ENCODE peak calls at places on chromosome 16, in four cellular contexts. One of them, this sample, is unnamed.

GRCh38 chr16:28062261-28063046 is 1.1 kb downstream of the GSG1L start:
- DNase-seq in cardiac fibroblast: no peak
- DNase-seq in heart right ventricle: no peak
- DNase-seq in cardiac muscle cell: no peak
- DNase-seq in this sample: no peak

GRCh38 chr16:27264151-27264550 is 4.4 kb downstream of the NSMCE1 start:
- DNase-seq in cardiac fibroblast: peak
- DNase-seq in heart right ventricle: no peak
- DNase-seq in cardiac muscle cell: no peak
- DNase-seq in this sample: no peak

GRCh38 chr16:84005391-84005790 is 37.2 kb downstream of the SLC38A8 start:
- DNase-seq in cardiac fibroblast: no peak
- DNase-seq in cardiac muscle cell: no peak
- DNase-seq in heart right ventricle: no peak
- DNase-seq in this sample: no peak

GRCh38 chr16:78216166-78216745 is 116.8 kb downstream of the WWOX start:
- DNase-seq in cardiac muscle cell: no peak
- DNase-seq in cardiac fibroblast: no peak
- DNase-seq in heart right ventricle: no peak
- DNase-seq in this sample: no peak

GRCh38 chr16:31168848-31169247 is 11.1 kb upstream of the FUS start:
- DNase-seq in cardiac muscle cell: no peak
- DNase-seq in cardiac fibroblast: no peak
- DNase-seq in heart right ventricle: no peak
- DNase-seq in this sample: no peak

GRCh38 chr16:67658849-67659674 is 998 bp downstream of the ACD start:
- DNase-seq in cardiac muscle cell: no peak
- DNase-seq in cardiac fibroblast: no peak
- DNase-seq in heart right ventricle: no peak
- DNase-seq in this sample: no peak

GRCh38 chr16:16041196-16041892 is 91.9 kb downstream of the ABCC1 start:
- DNase-seq in heart right ventricle: no peak
- DNase-seq in cardiac muscle cell: no peak
- DNase-seq in cardiac fibroblast: no peak
- DNase-seq in this sample: no peak

GRCh38 chr16:8370374-8371015 is 219.8 kb downstream of the TMEM114 start:
- DNase-seq in cardiac muscle cell: no peak
- DNase-seq in heart right ventricle: no peak
- DNase-seq in cardiac fibroblast: no peak
- DNase-seq in this sample: no peak

GRCh38 chr16:15523092-15523541 is 88.7 kb downstream of the BMERB1 start:
- DNase-seq in heart right ventricle: peak
- DNase-seq in cardiac fibroblast: no peak
- DNase-seq in cardiac muscle cell: no peak
- DNase-seq in this sample: no peak

GRCh38 chr16:69408451-69408850 is 16.0 kb upstream of the CYB5B start:
- DNase-seq in cardiac muscle cell: no peak
- DNase-seq in heart right ventricle: no peak
- DNase-seq in cardiac fibroblast: no peak
- DNase-seq in this sample: no peak

GRCh38 chr16:75433732-75434413 is 570 bp upstream of the CFDP1 start:
- DNase-seq in cardiac muscle cell: peak
- DNase-seq in heart right ventricle: no peak
- DNase-seq in cardiac fibroblast: peak
- DNase-seq in this sample: no peak

GRCh38 chr16:85690469-85691064 is 1.8 kb upstream of the GINS2 start:
- DNase-seq in heart right ventricle: no peak
- DNase-seq in cardiac muscle cell: no peak
- DNase-seq in cardiac fibroblast: peak
- DNase-seq in this sample: no peak

GRCh38 chr16:27455700-27456099 is 53.7 kb downstream of the IL21R start:
- DNase-seq in cardiac fibroblast: peak
- DNase-seq in cardiac muscle cell: no peak
- DNase-seq in heart right ventricle: no peak
- DNase-seq in this sample: no peak

GRCh38 chr16:10981697-10982216 is 37.4 kb downstream of the CLEC16A start:
- DNase-seq in cardiac muscle cell: no peak
- DNase-seq in heart right ventricle: no peak
- DNase-seq in cardiac fibroblast: no peak
- DNase-seq in this sample: no peak

DNA sequence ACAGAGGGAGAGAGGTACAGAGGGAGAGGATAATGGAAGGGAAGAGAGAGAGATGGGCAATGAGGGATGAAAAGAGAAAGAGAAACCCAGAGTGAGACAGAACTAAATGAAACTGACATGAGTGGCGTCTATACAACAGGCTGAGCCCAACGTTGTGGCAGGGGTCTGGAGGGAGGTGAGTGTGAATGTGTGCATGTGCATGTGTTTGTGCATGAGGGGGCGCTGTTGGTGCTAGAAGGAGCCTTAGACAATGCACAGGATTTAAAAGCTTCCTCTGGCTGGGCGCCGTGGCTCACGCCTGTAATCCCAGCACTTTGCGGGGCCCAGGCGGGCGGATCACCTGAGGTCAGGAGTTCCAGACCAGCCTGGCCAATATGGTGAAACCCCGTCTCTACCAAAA is 454.8 kb upstream of the CDH11 start:
- DNase-seq in heart right ventricle: no peak
- DNase-seq in cardiac fibroblast: no peak
- DNase-seq in cardiac muscle cell: peak
- DNase-seq in this sample: no peak
- TF ChIP-seq CTCF in heart right ventricle: no peak
- TF ChIP-seq CTCF in cardiac fibroblast: no peak
- TF ChIP-seq CTCF in cardiac muscle cell: peak
- TF ChIP-seq CTCF in this sample: no peak

GRCh38 chr16:19011169-19011731 is 27.5 kb downstream of the TMC7 start:
- DNase-seq in cardiac muscle cell: no peak
- DNase-seq in heart right ventricle: no peak
- DNase-seq in cardiac fibroblast: no peak
- DNase-seq in this sample: no peak

GRCh38 chr16:19008770-19009169 is 25.0 kb downstream of the TMC7 start:
- DNase-seq in cardiac muscle cell: no peak
- DNase-seq in cardiac fibroblast: peak
- DNase-seq in heart right ventricle: no peak
- DNase-seq in this sample: no peak

GRCh38 chr16:19017179-19017578 is 33.4 kb downstream of the TMC7 start:
- DNase-seq in cardiac fibroblast: no peak
- DNase-seq in heart right ventricle: no peak
- DNase-seq in cardiac muscle cell: no peak
- DNase-seq in this sample: no peak

DNA sequence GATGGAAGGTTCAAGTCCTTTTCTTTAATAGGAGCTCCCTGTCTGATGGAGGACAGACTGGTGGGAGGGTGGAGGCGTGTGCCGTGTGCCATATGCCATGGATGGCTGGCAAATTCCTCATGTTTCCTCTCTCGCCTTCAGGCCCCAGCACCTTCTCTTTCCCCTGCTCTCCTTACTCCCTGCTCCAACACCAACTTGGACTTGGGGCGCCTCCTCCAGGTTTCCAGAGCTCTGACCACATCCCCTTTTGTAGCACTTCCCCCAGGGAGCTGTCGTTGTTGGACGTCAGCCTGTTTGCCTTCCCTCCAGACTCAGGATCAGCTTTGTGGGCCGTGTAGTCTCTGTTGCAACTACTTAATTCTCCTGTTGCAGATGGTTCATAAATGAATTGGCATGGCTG is 30.7 kb downstream of the TMC7 start:
- DNase-seq in cardiac fibroblast: peak
- DNase-seq in heart right ventricle: no peak
- DNase-seq in cardiac muscle cell: no peak
- DNase-seq in this sample: no peak
- TF ChIP-seq CTCF in cardiac fibroblast: no peak
- TF ChIP-seq CTCF in heart right ventricle: no peak
- TF ChIP-seq CTCF in cardiac muscle cell: no peak
- TF ChIP-seq CTCF in this sample: no peak

GRCh38 chr16:1727651-1728624 is 21.9 kb downstream of the MAPK8IP3 start:
- DNase-seq in heart right ventricle: no peak
- DNase-seq in cardiac muscle cell: no peak
- DNase-seq in cardiac fibroblast: no peak
- DNase-seq in this sample: no peak
- TF ChIP-seq CTCF in heart right ventricle: no peak
- TF ChIP-seq CTCF in cardiac muscle cell: no peak
- TF ChIP-seq CTCF in cardiac fibroblast: no peak
- TF ChIP-seq CTCF in this sample: no peak

GRCh38 chr16:4338712-4339299 is 12.3 kb downstream of the PAM16 start:
- DNase-seq in heart right ventricle: no peak
- DNase-seq in cardiac muscle cell: no peak
- DNase-seq in cardiac fibroblast: no peak
- DNase-seq in this sample: no peak

GRCh38 chr16:4341250-4341649 is 9.9 kb downstream of the PAM16 start:
- DNase-seq in cardiac fibroblast: no peak
- DNase-seq in heart right ventricle: no peak
- DNase-seq in cardiac muscle cell: no peak
- DNase-seq in this sample: no peak

GRCh38 chr16:4340443-4340842 is 10.7 kb downstream of the PAM16 start:
- DNase-seq in cardiac muscle cell: no peak
- DNase-seq in heart right ventricle: no peak
- DNase-seq in cardiac fibroblast: no peak
- DNase-seq in this sample: no peak

GRCh38 chr16:4339455-4339854 is 11.7 kb downstream of the PAM16 start:
- DNase-seq in heart right ventricle: no peak
- DNase-seq in cardiac muscle cell: no peak
- DNase-seq in cardiac fibroblast: no peak
- DNase-seq in this sample: no peak

GRCh38 chr16:4339909-4340308 is 11.2 kb downstream of the PAM16 start:
- DNase-seq in cardiac muscle cell: peak
- DNase-seq in heart right ventricle: peak
- DNase-seq in cardiac fibroblast: peak
- DNase-seq in this sample: no peak
- TF ChIP-seq CTCF in cardiac muscle cell: peak
- TF ChIP-seq CTCF in heart right ventricle: no peak
- TF ChIP-seq CTCF in cardiac fibroblast: peak
- TF ChIP-seq CTCF in this sample: no peak

GRCh38 chr16:48539485-48540221 is 70.3 kb downstream of the N4BP1 start:
- DNase-seq in cardiac muscle cell: no peak
- DNase-seq in heart right ventricle: no peak
- DNase-seq in cardiac fibroblast: no peak
- DNase-seq in this sample: no peak
- TF ChIP-seq CTCF in cardiac muscle cell: no peak
- TF ChIP-seq CTCF in heart right ventricle: no peak
- TF ChIP-seq CTCF in cardiac fibroblast: no peak
- TF ChIP-seq CTCF in this sample: no peak

DNA sequence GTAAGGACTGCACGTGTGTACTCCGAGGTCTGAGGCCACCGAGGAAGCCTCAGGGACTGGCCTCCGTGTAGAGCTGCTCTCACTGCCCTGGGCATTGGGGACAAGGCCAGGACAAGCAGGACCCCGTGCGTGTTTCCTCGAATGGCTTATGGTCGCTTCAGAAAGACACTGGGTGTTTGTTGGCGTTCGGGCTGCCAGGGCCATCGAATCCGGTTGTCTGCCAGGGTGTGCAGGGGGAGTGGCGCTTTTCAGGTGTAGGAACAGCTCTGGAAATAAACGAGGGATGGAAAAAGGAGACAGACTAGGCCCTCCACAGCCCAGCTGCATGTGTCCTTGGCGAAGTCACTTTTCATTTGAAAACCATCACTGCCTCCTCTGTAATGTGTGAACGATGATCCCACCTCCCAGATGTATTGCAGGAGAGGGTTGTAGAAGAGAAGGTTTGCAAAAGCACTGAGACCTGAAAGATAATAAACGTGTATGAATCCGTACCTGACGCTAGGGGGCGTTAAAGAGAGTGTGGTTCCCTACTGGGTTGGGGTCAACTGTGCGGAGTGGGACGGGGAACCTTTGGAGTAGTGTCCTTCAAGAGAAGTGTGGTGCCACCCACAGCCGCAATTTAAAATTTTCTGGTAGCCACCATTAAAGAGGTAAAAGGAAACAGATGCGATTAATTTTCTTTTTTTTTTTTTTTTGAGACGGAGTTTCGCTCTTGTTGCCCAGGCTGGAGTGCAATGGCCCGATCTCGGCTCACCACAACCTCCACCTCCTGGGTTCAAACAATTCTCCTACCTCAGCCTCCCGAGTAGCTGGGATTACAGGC is 2.1 kb upstream of the ZSCAN10 start:
- DNase-seq in heart right ventricle: no peak
- DNase-seq in cardiac fibroblast: peak
- DNase-seq in cardiac muscle cell: peak
- DNase-seq in this sample: no peak
- TF ChIP-seq CTCF in heart right ventricle: peak
- TF ChIP-seq CTCF in cardiac fibroblast: peak
- TF ChIP-seq CTCF in cardiac muscle cell: peak
- TF ChIP-seq CTCF in this sample: peak

GRCh38 chr16:50066482-50067289 is 916 bp downstream of the HEATR3 start:
- DNase-seq in cardiac fibroblast: no peak
- DNase-seq in heart right ventricle: no peak
- DNase-seq in cardiac muscle cell: no peak
- DNase-seq in this sample: no peak
- TF ChIP-seq CTCF in cardiac fibroblast: no peak
- TF ChIP-seq CTCF in heart right ventricle: no peak
- TF ChIP-seq CTCF in cardiac muscle cell: no peak
- TF ChIP-seq CTCF in this sample: no peak

GRCh38 chr16:14186007-14186953 is 115.2 kb downstream of the MRTFB start:
- DNase-seq in cardiac fibroblast: peak
- DNase-seq in heart right ventricle: peak
- DNase-seq in cardiac muscle cell: peak
- DNase-seq in this sample: peak
- TF ChIP-seq CTCF in cardiac fibroblast: peak
- TF ChIP-seq CTCF in heart right ventricle: peak
- TF ChIP-seq CTCF in cardiac muscle cell: peak
- TF ChIP-seq CTCF in this sample: peak

DNA sequence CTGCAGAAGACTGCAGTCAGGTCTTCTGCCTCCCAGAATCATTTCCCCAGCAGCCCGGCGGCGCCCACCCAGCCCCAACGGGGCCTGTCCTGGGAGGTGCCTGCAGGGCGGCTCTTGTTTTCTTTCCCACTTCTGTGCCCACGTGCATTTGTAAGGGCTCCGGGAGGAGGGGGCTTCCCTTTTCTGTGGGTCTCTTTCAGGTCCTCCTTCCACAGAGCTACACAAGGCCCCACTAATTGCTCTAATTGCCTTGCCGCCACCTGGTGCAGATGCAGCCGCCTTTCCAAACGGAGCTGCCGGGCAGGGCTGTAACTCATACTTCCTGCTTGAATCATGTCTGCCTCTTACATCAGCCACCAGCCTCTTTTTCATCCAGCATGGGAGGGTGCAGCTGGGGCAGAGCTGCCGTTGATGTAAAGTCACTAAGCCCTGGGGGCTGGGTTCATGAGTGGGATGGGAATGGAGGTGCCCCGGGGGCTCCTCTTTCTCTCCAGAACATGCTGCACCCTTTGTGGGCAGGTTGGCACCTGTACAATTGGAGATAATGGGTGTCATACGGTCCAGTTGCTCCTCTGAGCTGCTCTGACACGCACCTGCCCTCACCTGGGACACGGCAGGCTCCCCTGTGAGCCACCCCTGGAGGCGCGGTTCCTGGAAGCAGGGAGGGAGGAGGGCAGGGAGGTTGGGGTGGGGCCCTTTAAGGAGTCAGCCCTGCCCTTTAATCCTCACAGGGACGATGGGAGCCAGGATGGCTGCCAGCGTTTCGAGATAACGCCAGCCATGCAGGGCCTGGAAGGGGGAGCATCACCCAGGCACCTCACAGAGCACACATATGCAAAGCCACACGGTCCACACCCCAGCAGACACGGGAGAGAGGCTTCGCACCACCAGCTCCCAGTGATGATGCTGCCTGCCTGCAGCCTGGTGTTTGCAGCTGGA is 41.1 kb upstream of the KLHDC4 start:
- DNase-seq in cardiac fibroblast: peak
- DNase-seq in heart right ventricle: peak
- DNase-seq in cardiac muscle cell: no peak
- DNase-seq in this sample: no peak
- TF ChIP-seq CTCF in cardiac fibroblast: no peak
- TF ChIP-seq CTCF in heart right ventricle: no peak
- TF ChIP-seq CTCF in cardiac muscle cell: no peak
- TF ChIP-seq CTCF in this sample: no peak

GRCh38 chr16:56311208-56312027 is 113.9 kb downstream of the AMFR start:
- DNase-seq in heart right ventricle: no peak
- DNase-seq in cardiac fibroblast: no peak
- DNase-seq in cardiac muscle cell: no peak
- DNase-seq in this sample: no peak
- TF ChIP-seq CTCF in heart right ventricle: peak
- TF ChIP-seq CTCF in cardiac fibroblast: no peak
- TF ChIP-seq CTCF in cardiac muscle cell: peak
- TF ChIP-seq CTCF in this sample: no peak